ENCODE peak calls at places on chromosomes 13 and 19, in eight cellular contexts. X, B, U, S, A, W, R and V are unnamed samples.

GRCh38 chr13:107124129-107124718 is 556.3 kb upstream of the ARGLU1 start:
- DNase-seq in X (no peak), B (peak; percentile 33), U (peak; percentile 16), S (peak; percentile 57), A (peak; percentile 0), W (no peak), R (peak; percentile 31), V (no peak)

GRCh38 chr13:30774214-30774730 is 38.9 kb downstream of the ALOX5AP start:
- DNase-seq in X (no peak), B (no peak), U (no peak), S (no peak), A (no peak), W (no peak), R (no peak), V (no peak)

GRCh38 chr19:1568320-1569019 is at the start of gene MEX3D:
- DNase-seq in X (peak; percentile 71), B (peak; percentile 79), U (peak; percentile 99), S (no peak), A (peak; percentile 67), W (peak; percentile 78), R (peak; percentile 74), V (no peak)

GRCh38 chr13:61110804-61111203 is 304.8 kb downstream of the PCDH20 start:
- DNase-seq in X (no peak), B (no peak), U (no peak), S (no peak), A (no peak), W (no peak), R (no peak), V (no peak)

GRCh38 chr13:24274452-24274971 is 34.9 kb upstream of the C1QTNF9 start:
- DNase-seq in X (no peak), B (peak; percentile 43), U (no peak), S (no peak), A (peak; percentile 55), W (no peak), R (no peak), V (no peak)

GRCh38 chr13:78228940-78229339 is 310.3 kb upstream of the EDNRB start:
- DNase-seq in X (no peak), B (peak; percentile 46), U (no peak), S (no peak), A (peak; percentile 6), W (no peak), R (no peak), V (no peak)

GRCh38 chr13:80361883-80362327 is 21.0 kb upstream of the SPRY2 start:
- DNase-seq in X (no peak), B (no peak), U (no peak), S (no peak), A (peak; percentile 54), W (no peak), R (peak; percentile 14), V (no peak)

GRCh38 chr19:7506385-7507328 is 9.2 kb upstream of the ZNF358 start:
- DNase-seq in X (no peak), B (peak; percentile 89), U (peak; percentile 66), S (peak; percentile 16), A (peak; percentile 68), W (no peak), R (peak; percentile 87), V (peak; percentile 96)

GRCh38 chr13:99929866-99930265 is 41.7 kb downstream of the ZIC5 start:
- DNase-seq in X (no peak), B (no peak), U (no peak), S (no peak), A (no peak), W (no peak), R (no peak), V (no peak)

GRCh38 chr19:23203841-23204344 is 46.3 kb downstream of the ZNF724 start:
- DNase-seq in X (no peak), B (peak; percentile 16), U (no peak), S (no peak), A (no peak), W (no peak), R (no peak), V (no peak)

GRCh38 chr19:37082307-37082706 is 4.1 kb downstream of the ZNF420 start:
- DNase-seq in X (no peak), B (no peak), U (no peak), S (no peak), A (no peak), W (no peak), R (no peak), V (no peak)